ENCODE peak calls at places on chromosomes 4 and X, in four cellular contexts. U, G, W and P are unnamed samples.

GRCh38 chrX:10110984-10111363 is 45.8 kb upstream of the CLCN4 start:
- DNase-seq in W (no peak), G (no peak), U (no peak), P (no peak)

GRCh38 chrX:132401935-132402334 is 86.9 kb downstream of the MBNL3 start:
- DNase-seq in W (no peak), G (no peak), U (no peak), P (no peak)

GRCh38 chrX:1443496-1444075 is 9.1 kb downstream of the ASMTL start:
- DNase-seq in W (peak; percentile 22), U (no peak), G (peak; percentile 7), P (no peak)

GRCh38 chr4:100690812-100691211 is 173.0 kb upstream of the EMCN start:
- DNase-seq in U (no peak), G (no peak), W (no peak), P (no peak)

GRCh38 chr4:26830016-26830415 is 30.6 kb upstream of the STIM2 start:
- DNase-seq in G (no peak), U (no peak), W (no peak), P (no peak)

GRCh38 chrX:48003367-48003757 is 427 bp downstream of the ZNF182 start:
- DNase-seq in U (peak; percentile 38), W (no peak), G (no peak), P (no peak)

GRCh38 chr4:46844325-46844917 is 64.6 kb downstream of the COX7B2 start:
- DNase-seq in W (peak; percentile 37), U (peak; percentile 23), G (peak; percentile 28), P (peak; percentile 27)

GRCh38 chr4:153143527-153144348 is 60.5 kb upstream of the TRIM2 start:
- DNase-seq in W (no peak), G (no peak), U (peak; percentile 82), P (peak; percentile 51)

GRCh38 chrX:119410027-119410819 is 11.1 kb downstream of the SLC25A43 start:
- DNase-seq in G (peak; percentile 16), W (peak; percentile 84), U (no peak), P (peak; percentile 49)

GRCh38 chr4:304987-305680 is at the start of gene ZNF732:
- DNase-seq in W (no peak), G (peak; percentile 39), U (peak; percentile 88), P (no peak)
- H3K4me3 ChIP-seq in W (no peak within 1 kb of the TSS), G (peak within 1 kb of the TSS; percentile 52), U (peak within 1 kb of the TSS; percentile 57), P (no peak within 1 kb of the TSS)

GRCh38 chr4:163665521-163666334 is 171.2 kb downstream of the TMA16 start:
- DNase-seq in W (no peak), G (no peak), U (no peak), P (no peak)
- H3K4me1 ChIP-seq in W (no peaks in the 10 kb centered on the region), G (no peaks in the 10 kb centered on the region), U (no peaks in the 10 kb centered on the region), P (no peaks in the 10 kb centered on the region)

GRCh38 chrX:36986231-36986630 is 21.9 kb upstream of the FAM47C start:
- DNase-seq in W (no peak), U (peak; percentile 5), G (no peak), P (no peak)
- H3K4me3 ChIP-seq in W (no peak overlapping the region), U (no peak overlapping the region), G (no peak overlapping the region), P (no peak overlapping the region)

GRCh38 chrX:154325541-154325940 is 29.9 kb downstream of the TKTL1 start:
- DNase-seq in U (no peak), G (no peak), W (peak; percentile 49), P (no peak)
- H3K4me1 ChIP-seq in U (no peaks in the 10 kb centered on the region), G (no peaks in the 10 kb centered on the region), W (peaks cover 10% of the 10 kb centered on the region), P (no peaks in the 10 kb centered on the region)

DNA sequence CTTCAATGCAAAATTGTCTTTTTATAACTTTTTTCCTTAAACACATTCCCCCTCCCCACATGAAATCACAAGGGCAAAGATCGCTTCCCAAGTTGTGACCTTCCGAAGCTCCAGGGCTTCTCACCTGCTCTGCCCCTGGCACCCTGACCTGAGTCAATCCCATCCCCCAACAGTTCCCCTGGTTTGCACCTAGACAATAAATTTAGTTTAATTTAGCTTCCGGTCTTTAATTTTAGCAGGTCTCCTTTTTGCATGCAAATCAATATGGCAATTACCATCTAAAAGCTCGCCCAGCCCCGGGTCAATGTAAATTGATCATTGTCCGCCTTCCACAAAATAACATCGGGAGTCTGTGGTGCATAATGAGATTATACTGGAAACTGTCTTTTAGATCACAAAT is 6.8 kb downstream of the BCOR start:
- DNase-seq in W (no peak), G (no peak), U (no peak), P (no peak)
- H3K4me3 ChIP-seq in W (no peak overlapping the region), G (peak overlapping the region; percentile 53), U (no peak overlapping the region), P (peak overlapping the region; percentile 2)